ENCODE peak calls at places on chromosomes 11 and 22, in six cellular contexts. V is HCT116, L is GM23338, B is Panc1, W is upper lobe of left lung, A is sigmoid colon. E is an unnamed sample.

GRCh38 chr11:24234822-24235508 is 261.9 kb upstream of the LUZP2 start:
- DNase-seq in V (no peak), A (no peak), L (peak), B (no peak), W (peak), E (no peak)

GRCh38 chr11:97140885-97141494 is 751.2 kb downstream of the JRKL start:
- DNase-seq in B (no peak), W (no peak), V (no peak), L (peak), A (no peak), E (no peak)

GRCh38 chr11:41320233-41320993 is 139.0 kb downstream of the LRRC4C start:
- DNase-seq in B (no peak), W (no peak), A (no peak), L (no peak), V (no peak), E (no peak)

GRCh38 chr11:44150395-44150794 is 54.9 kb downstream of the EXT2 start:
- DNase-seq in W (no peak), L (no peak), V (no peak), B (no peak), A (no peak), E (no peak)

GRCh38 chr11:74257934-74258553 is 53.4 kb downstream of the P4HA3 start:
- DNase-seq in V (no peak), W (no peak), A (peak), L (no peak), B (no peak), E (peak)

GRCh38 chr22:43300891-43301676 is 42.1 kb downstream of the SCUBE1 start:
- DNase-seq in B (no peak), V (no peak), A (no peak), W (no peak), L (no peak), E (no peak)

GRCh38 chr11:120184946-120185677 is 25.7 kb upstream of the OAF start:
- DNase-seq in B (no peak), A (peak), V (no peak), W (peak), L (no peak), E (no peak)

GRCh38 chr11:66353762-66354161 is 6.3 kb upstream of the B4GAT1 start:
- DNase-seq in B (no peak), L (no peak), W (peak), A (no peak), V (no peak), E (no peak)

GRCh38 chr22:22751043-22751603 is 106.7 kb downstream of the GGTLC2 start:
- DNase-seq in B (no peak), W (no peak), L (no peak), A (no peak), V (no peak), E (no peak)

GRCh38 chr22:45212306-45212709 is 28.4 kb downstream of the KIAA0930 start:
- DNase-seq in B (no peak), L (peak), W (peak), V (no peak), A (peak), E (no peak)

GRCh38 chr11:86625544-86625943 is 46.9 kb downstream of the ME3 start:
- DNase-seq in W (no peak), A (no peak), V (no peak), L (no peak), B (no peak), E (no peak)

GRCh38 chr11:48093795-48094642 is 113.7 kb downstream of the PTPRJ start:
- DNase-seq in L (no peak), A (no peak), V (no peak), B (no peak), W (no peak), E (peak)

GRCh38 chr22:43567691-43568308 is 156.0 kb downstream of the MPPED1 start:
- DNase-seq in A (no peak), V (no peak), L (no peak), B (no peak), W (no peak), E (peak)

GRCh38 chr11:103610435-103610834 is 426.0 kb upstream of the DDI1 start:
- DNase-seq in B (no peak), V (no peak), A (no peak), L (no peak), W (no peak), E (no peak)

GRCh38 chr11:34316347-34317037 is 41.3 kb downstream of the ABTB2 start:
- DNase-seq in A (no peak), L (no peak), V (no peak), W (no peak), B (no peak), E (no peak)

GRCh38 chr22:40218723-40219294 is 41.1 kb downstream of the TNRC6B start:
- DNase-seq in V (no peak), A (no peak), L (no peak), B (no peak), W (no peak), E (no peak)

GRCh38 chr22:48037618-48038017 is 1275.2 kb downstream of the TBC1D22A start:
- DNase-seq in A (no peak), B (no peak), L (no peak), W (no peak), V (no peak), E (peak)

GRCh38 chr11:18358646-18359045 is 35.7 kb upstream of the LDHA start:
- DNase-seq in A (no peak), W (no peak), B (no peak), L (no peak), V (no peak), E (no peak)

GRCh38 chr11:21485011-21485410 is 707.9 kb upstream of the ANO5 start:
- DNase-seq in A (no peak), L (no peak), V (no peak), B (no peak), W (no peak), E (no peak)

GRCh38 chr22:36816635-36817428 is at the start of gene PVALB:
- DNase-seq in A (no peak), L (peak), B (no peak), W (no peak), V (no peak), E (no peak)

GRCh38 chr11:86807356-86807755 is 7.0 kb downstream of the PRSS23 start:
- DNase-seq in V (no peak), B (no peak), A (no peak), W (no peak), L (no peak), E (no peak)

GRCh38 chr11:17533782-17534415 is 10.3 kb downstream of the USH1C start:
- DNase-seq in L (no peak), W (no peak), V (no peak), B (no peak), A (no peak), E (no peak)

GRCh38 chr11:61632096-61632495 is 48.1 kb upstream of the DAGLA start:
- DNase-seq in B (no peak), W (no peak), A (no peak), L (no peak), V (no peak), E (no peak)

GRCh38 chr22:40534379-40535188 is 101.9 kb downstream of the MRTFA start:
- DNase-seq in L (peak), A (no peak), B (no peak), V (no peak), W (no peak), E (no peak)

GRCh38 chr22:37566329-37566837 is 6.1 kb downstream of the CDC42EP1 start:
- DNase-seq in L (no peak), B (no peak), W (peak), A (no peak), V (no peak), E (no peak)

GRCh38 chr11:125215951-125216350 is 51.4 kb downstream of the PKNOX2 start:
- DNase-seq in B (no peak), W (no peak), A (no peak), L (no peak), V (no peak), E (no peak)
- TF ChIP-seq POLR2AphosphoS5 in B (no peak), W (no peak), A (no peak), L (no peak), V (no peak), E (no peak)

GRCh38 chr11:70376621-70377020 is 21.7 kb upstream of the CTTN start:
- DNase-seq in V (no peak), A (peak), B (no peak), L (no peak), W (no peak), E (no peak)

GRCh38 chr11:70381350-70381749 is 17.0 kb upstream of the CTTN start:
- DNase-seq in B (no peak), L (no peak), W (no peak), V (no peak), A (peak), E (no peak)

GRCh38 chr11:70377645-70378044 is 20.7 kb upstream of the CTTN start:
- DNase-seq in W (no peak), V (no peak), L (no peak), B (no peak), A (no peak), E (no peak)

GRCh38 chr11:70381872-70382842 is 16.2 kb upstream of the CTTN start:
- DNase-seq in B (no peak), W (no peak), L (peak), A (peak), V (no peak), E (no peak)

GRCh38 chr11:70378506-70379134 is 19.7 kb upstream of the CTTN start:
- DNase-seq in L (peak), W (no peak), B (no peak), V (no peak), A (peak), E (no peak)
- TF ChIP-seq CTCF in L (peak), W (no peak), B (no peak), V (peak), A (no peak), E (no peak)

DNA sequence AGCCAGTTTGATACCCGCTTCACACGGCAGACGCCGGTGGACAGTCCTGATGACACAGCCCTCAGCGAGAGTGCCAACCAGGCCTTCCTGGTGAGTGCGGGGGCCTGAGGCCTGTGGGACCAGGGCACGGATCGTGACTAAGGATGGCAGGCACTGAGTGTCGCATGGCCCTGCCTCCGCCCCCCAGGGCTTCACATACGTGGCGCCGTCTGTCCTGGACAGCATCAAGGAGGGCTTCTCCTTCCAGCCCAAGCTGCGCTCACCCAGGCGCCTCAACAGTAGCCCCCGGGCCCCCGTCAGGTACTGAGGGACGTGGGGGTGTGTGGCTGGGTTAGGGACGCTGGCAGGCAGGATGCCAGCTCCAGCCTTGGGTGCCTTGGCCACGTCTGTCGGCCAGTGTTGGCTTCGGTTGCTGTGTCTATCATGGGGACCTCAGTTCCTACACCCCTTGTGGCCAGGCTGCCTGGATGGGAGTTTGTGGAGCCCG is 3.0 kb downstream of the PTPRCAP start:
- DNase-seq in A (no peak), B (no peak), V (no peak), L (no peak), W (no peak), E (no peak)
- TF ChIP-seq POLR2AphosphoS5 in A (no peak), B (no peak), V (no peak), L (no peak), W (no peak), E (no peak)

DNA sequence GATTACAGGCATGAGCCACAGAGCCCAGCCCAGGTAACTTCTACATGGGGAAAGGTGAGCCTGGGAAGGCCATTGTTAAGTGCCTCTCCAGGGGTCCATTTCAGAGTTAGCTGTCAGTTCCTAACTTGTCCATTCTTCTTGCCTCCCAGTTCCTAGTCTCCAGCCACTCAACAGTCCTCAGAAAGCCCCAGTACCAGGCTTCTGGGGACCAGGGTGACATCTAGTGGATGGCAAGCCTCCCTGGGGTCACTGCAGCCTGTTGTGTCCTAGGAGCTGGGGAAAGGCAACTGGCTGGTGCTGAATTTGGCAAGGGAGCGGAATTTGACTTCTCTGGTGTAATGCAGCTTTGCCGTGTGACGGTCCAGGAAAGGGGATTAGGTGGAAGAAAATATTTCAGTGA is 2.1 kb downstream of the LGALS12 start:
- DNase-seq in B (peak), W (peak), V (peak), A (no peak), L (peak), E (no peak)
- TF ChIP-seq CTCF in B (peak), W (no peak), V (peak), A (no peak), L (peak), E (peak)

GRCh38 chr11:2393111-2393868 is 7.3 kb upstream of the TSSC4 start:
- DNase-seq in A (no peak), L (no peak), V (no peak), W (no peak), B (no peak), E (no peak)
- TF ChIP-seq POLR2AphosphoS5 in A (no peak), L (no peak), V (no peak), W (no peak), B (no peak), E (no peak)